ENCODE peak calls at places on chromosome 20, in five cellular contexts. D is Calu3, I is anterior cingulate cortex, C is colonic mucosa, T is psoas muscle. H is an unnamed sample.

GRCh38 chr20:48603819-48604405 is 223.9 kb downstream of the PREX1 start:
- DNase-seq in C (no peak), T (peak), I (no peak), D (no peak), H (peak)

GRCh38 chr20:38222231-38222922 is 38.2 kb downstream of the KIAA1755 start:
- DNase-seq in C (peak), I (no peak), T (peak), D (peak), H (peak)

GRCh38 chr20:43102394-43102793 is 87.3 kb downstream of the PTPRT start:
- DNase-seq in C (no peak), D (peak), T (no peak), I (no peak), H (no peak)

GRCh38 chr20:29497261-29497671 is 1760.2 kb upstream of the DEFB115 start:
- DNase-seq in D (no peak), C (peak), T (peak), I (no peak), H (peak)

GRCh38 chr20:4076671-4077070 is 61.3 kb upstream of the RNF24 start:
- DNase-seq in I (no peak), C (no peak), D (peak), T (no peak), H (peak)

GRCh38 chr20:18030020-18030419 is 27.7 kb downstream of the OVOL2 start:
- DNase-seq in C (no peak), I (no peak), T (no peak), D (no peak), H (no peak)

GRCh38 chr20:62002882-62003480 is 62.7 kb downstream of the TAF4 start:
- DNase-seq in C (no peak), T (no peak), D (no peak), I (no peak), H (no peak)

GRCh38 chr20:13868331-13868730 is 83.5 kb downstream of the NDUFAF5 start:
- DNase-seq in I (no peak), D (no peak), C (no peak), T (no peak), H (peak)

GRCh38 chr20:62241501-62241900 is 3.2 kb downstream of the OSBPL2 start:
- DNase-seq in T (no peak), I (no peak), C (peak), D (peak), H (no peak)

GRCh38 chr20:38434310-38434741 is 802 bp downstream of the SNHG17 start:
- DNase-seq in T (no peak), C (no peak), I (no peak), D (peak), H (no peak)

GRCh38 chr20:6583134-6583738 is 184.2 kb upstream of the BMP2 start:
- DNase-seq in C (peak), T (peak), D (peak), I (no peak), H (peak)

GRCh38 chr20:57950764-57951163 is 240.9 kb upstream of the PMEPA1 start:
- DNase-seq in C (no peak), T (no peak), I (no peak), D (no peak), H (no peak)

GRCh38 chr20:24389686-24390085 is 79.7 kb upstream of the SYNDIG1 start:
- DNase-seq in T (no peak), I (peak), D (no peak), C (no peak), H (peak)

GRCh38 chr20:57719951-57720350 is 10.1 kb upstream of the PMEPA1 start:
- DNase-seq in C (no peak), D (no peak), T (no peak), I (no peak), H (no peak)

GRCh38 chr20:62704341-62704948 is 4.2 kb upstream of the NTSR1 start:
- DNase-seq in T (peak), I (no peak), C (peak), D (peak), H (peak)

GRCh38 chr20:47748851-47749250 is 36.4 kb downstream of the SULF2 start:
- DNase-seq in T (no peak), I (no peak), D (no peak), C (no peak), H (no peak)

GRCh38 chr20:13220857-13221297 is at the start of gene ISM1:
- DNase-seq in T (peak), C (no peak), D (peak), I (no peak), H (peak)

GRCh38 chr20:3658708-3659491 is 4.3 kb downstream of the GFRA4 start:
- DNase-seq in C (no peak), T (no peak), I (no peak), D (no peak), H (no peak)

GRCh38 chr20:59608871-59609270 is 4.5 kb downstream of the PHACTR3 start:
- DNase-seq in C (no peak), D (no peak), T (no peak), I (no peak), H (no peak)

GRCh38 chr20:43459022-43459942 is 1.6 kb downstream of the SRSF6 start:
- DNase-seq in T (no peak), C (peak), D (peak), I (no peak), H (peak)

GRCh38 chr20:43123180-43123579 is 66.5 kb downstream of the PTPRT start:
- DNase-seq in T (no peak), I (no peak), C (no peak), D (no peak), H (no peak)

GRCh38 chr20:32638848-32639247 is 34.9 kb downstream of the C20orf203 start:
- DNase-seq in I (no peak), T (no peak), C (no peak), D (no peak), H (peak)

GRCh38 chr20:36398515-36398914 is 92.4 kb downstream of the DLGAP4 start:
- DNase-seq in C (no peak), T (no peak), D (no peak), I (no peak), H (no peak)

GRCh38 chr20:61953037-61953788 is 112.5 kb downstream of the TAF4 start:
- DNase-seq in D (no peak), C (no peak), T (no peak), I (no peak), H (no peak)

GRCh38 chr20:3744806-3745685 is 12.6 kb downstream of the HSPA12B start:
- DNase-seq in I (no peak), T (peak), D (peak), C (peak), H (peak)

GRCh38 chr20:10689385-10689784 is 15.6 kb upstream of the JAG1 start:
- DNase-seq in T (no peak), I (no peak), D (no peak), C (peak), H (no peak)

GRCh38 chr20:38168791-38169589 is 3.9 kb upstream of the TGM2 start:
- DNase-seq in D (no peak), T (peak), C (no peak), I (no peak), H (peak)

GRCh38 chr20:32966881-32967781 is 37.1 kb downstream of the SUN5 start:
- DNase-seq in I (no peak), C (peak), D (no peak), T (no peak), H (no peak)

GRCh38 chr20:22339091-22339881 is 245.1 kb downstream of the FOXA2 start:
- DNase-seq in D (peak), T (no peak), C (peak), I (no peak), H (no peak)

GRCh38 chr20:53021934-53022333 is 49.8 kb downstream of the TSHZ2 start:
- DNase-seq in C (no peak), I (no peak), D (no peak), T (no peak), H (no peak)

GRCh38 chr20:15818651-15819071 is 754.6 kb downstream of the KIF16B start:
- DNase-seq in D (peak), T (no peak), I (no peak), C (no peak), H (no peak)

GRCh38 chr20:17419459-17419858 is 111.7 kb downstream of the BFSP1 start:
- DNase-seq in C (no peak), D (no peak), I (no peak), T (no peak), H (no peak)

GRCh38 chr20:10793741-10794140 is 119.9 kb upstream of the JAG1 start:
- DNase-seq in I (no peak), D (no peak), C (no peak), T (no peak), H (no peak)